ENCODE peak calls at places on chromosomes 12 and 14, in four cellular contexts. One of them, this sample, is unnamed.
A peak's percentile ranks its signal among the peaks of the same experiment; 100 is the strongest.

GRCh38 chr14:69708586-69709169 is 58.3 kb upstream of the SRSF5 start:
- DNase-seq in AG10803: no peak
- DNase-seq in natural killer cell: no peak
- DNase-seq in MCF 10A: peak; percentile 19
- DNase-seq in this sample: no peak

GRCh38 chr12:96902076-96902475 is 5.0 kb upstream of the NEDD1 start:
- DNase-seq in AG10803: no peak
- DNase-seq in MCF 10A: no peak
- DNase-seq in natural killer cell: no peak
- DNase-seq in this sample: no peak

GRCh38 chr14:68884031-68885030 is 91.5 kb upstream of the ZFP36L1 start:
- DNase-seq in natural killer cell: no peak
- DNase-seq in AG10803: peak; percentile 86
- DNase-seq in MCF 10A: peak; percentile 95
- DNase-seq in this sample: no peak

GRCh38 chr12:39646963-39647362 is 27.4 kb upstream of the ABCD2 start:
- DNase-seq in AG10803: peak; percentile 0
- DNase-seq in MCF 10A: peak; percentile 36
- DNase-seq in natural killer cell: no peak
- DNase-seq in this sample: no peak

GRCh38 chr12:10409387-10409786 is at the start of gene KLRC4:
- DNase-seq in natural killer cell: no peak
- DNase-seq in AG10803: peak; percentile 1
- DNase-seq in MCF 10A: no peak
- DNase-seq in this sample: no peak

GRCh38 chr14:21535545-21536394 is 9.6 kb upstream of the SALL2 start:
- DNase-seq in AG10803: no peak
- DNase-seq in natural killer cell: no peak
- DNase-seq in MCF 10A: no peak
- DNase-seq in this sample: no peak

GRCh38 chr14:96117997-96118790 is 79.0 kb downstream of the C14orf132 start:
- DNase-seq in AG10803: no peak
- DNase-seq in natural killer cell: no peak
- DNase-seq in MCF 10A: no peak
- DNase-seq in this sample: no peak

GRCh38 chr12:105507311-105508035 is 177.0 kb downstream of the C12orf75 start:
- DNase-seq in natural killer cell: no peak
- DNase-seq in AG10803: peak; percentile 45
- DNase-seq in MCF 10A: no peak
- DNase-seq in this sample: no peak

GRCh38 chr14:51396222-51396815 is 156.3 kb downstream of the TMX1 start:
- DNase-seq in AG10803: peak; percentile 100
- DNase-seq in natural killer cell: no peak
- DNase-seq in MCF 10A: peak; percentile 83
- DNase-seq in this sample: no peak

GRCh38 chr12:110796952-110797351 is 49.8 kb upstream of the CCDC63 start:
- DNase-seq in AG10803: no peak
- DNase-seq in MCF 10A: peak; percentile 58
- DNase-seq in natural killer cell: no peak
- DNase-seq in this sample: no peak

GRCh38 chr14:32201196-32201815 is 539 bp upstream of the RNU6-7 start:
- DNase-seq in MCF 10A: peak; percentile 88
- DNase-seq in AG10803: peak; percentile 41
- DNase-seq in natural killer cell: peak; percentile 39
- DNase-seq in this sample: no peak

GRCh38 chr12:107169200-107169599 is 75.9 kb upstream of the CRY1 start:
- DNase-seq in natural killer cell: no peak
- DNase-seq in AG10803: no peak
- DNase-seq in MCF 10A: peak; percentile 68
- DNase-seq in this sample: no peak

GRCh38 chr12:132260721-132261120 is 68.7 kb downstream of the GALNT9 start:
- DNase-seq in MCF 10A: no peak
- DNase-seq in AG10803: no peak
- DNase-seq in natural killer cell: no peak
- DNase-seq in this sample: no peak

GRCh38 chr12:1496162-1496925 is 98.0 kb downstream of the FBXL14 start:
- DNase-seq in MCF 10A: peak; percentile 17
- DNase-seq in AG10803: peak; percentile 89
- DNase-seq in natural killer cell: no peak
- DNase-seq in this sample: no peak

GRCh38 chr12:7017870-7018349 is 366 bp downstream of the LPCAT3 start:
- DNase-seq in AG10803: no peak
- DNase-seq in MCF 10A: no peak
- DNase-seq in natural killer cell: no peak
- DNase-seq in this sample: peak; percentile 47

GRCh38 chr12:11886339-11886738 is 184.4 kb upstream of the BCL2L14 start:
- DNase-seq in AG10803: no peak
- DNase-seq in MCF 10A: peak; percentile 63
- DNase-seq in natural killer cell: no peak
- DNase-seq in this sample: no peak

GRCh38 chr14:73662439-73663056 is 17.8 kb downstream of the DNAL1 start:
- DNase-seq in MCF 10A: peak; percentile 93
- DNase-seq in natural killer cell: no peak
- DNase-seq in AG10803: peak; percentile 94
- DNase-seq in this sample: no peak

GRCh38 chr12:132321321-132322118 is 7.9 kb downstream of the GALNT9 start:
- DNase-seq in natural killer cell: no peak
- DNase-seq in MCF 10A: no peak
- DNase-seq in AG10803: no peak
- DNase-seq in this sample: no peak

GRCh38 chr12:26492406-26492805 is 297.0 kb downstream of the SSPN start:
- DNase-seq in MCF 10A: no peak
- DNase-seq in AG10803: no peak
- DNase-seq in natural killer cell: no peak
- DNase-seq in this sample: no peak

GRCh38 chr14:101781240-101782061 is 19.9 kb downstream of the PPP2R5C start:
- DNase-seq in natural killer cell: no peak
- DNase-seq in AG10803: no peak
- DNase-seq in MCF 10A: no peak
- DNase-seq in this sample: no peak

GRCh38 chr14:54106802-54107377 is 150.3 kb upstream of the BMP4 start:
- DNase-seq in MCF 10A: peak; percentile 21
- DNase-seq in natural killer cell: no peak
- DNase-seq in AG10803: peak; percentile 60
- DNase-seq in this sample: no peak

GRCh38 chr12:54393350-54393655 is 8.8 kb upstream of the ZNF385A start:
- DNase-seq in MCF 10A: no peak
- DNase-seq in AG10803: no peak
- DNase-seq in natural killer cell: no peak
- DNase-seq in this sample: no peak

GRCh38 chr12:95802482-95803264 is 12.1 kb upstream of the NTN4 start:
- DNase-seq in natural killer cell: no peak
- DNase-seq in MCF 10A: peak; percentile 89
- DNase-seq in AG10803: peak; percentile 88
- DNase-seq in this sample: no peak

GRCh38 chr12:108313609-108314331 is 25.3 kb downstream of the CMKLR1 start:
- DNase-seq in natural killer cell: peak; percentile 54
- DNase-seq in AG10803: no peak
- DNase-seq in MCF 10A: no peak
- DNase-seq in this sample: peak; percentile 84

GRCh38 chr12:110661337-110661972 is 27.5 kb downstream of the HVCN1 start:
- DNase-seq in AG10803: no peak
- DNase-seq in natural killer cell: peak; percentile 72
- DNase-seq in MCF 10A: no peak
- DNase-seq in this sample: no peak

GRCh38 chr12:108495054-108495453 is 20.0 kb upstream of the FICD start:
- DNase-seq in AG10803: no peak
- DNase-seq in MCF 10A: peak; percentile 66
- DNase-seq in natural killer cell: peak; percentile 41
- DNase-seq in this sample: no peak

GRCh38 chr12:124675881-124676688 is 108.7 kb upstream of the NCOR2 start:
- DNase-seq in MCF 10A: no peak
- DNase-seq in AG10803: peak; percentile 73
- DNase-seq in natural killer cell: no peak
- DNase-seq in this sample: peak; percentile 85

GRCh38 chr14:76776306-76777251 is 15.3 kb downstream of the VASH1 start:
- DNase-seq in natural killer cell: no peak
- DNase-seq in AG10803: no peak
- DNase-seq in MCF 10A: no peak
- DNase-seq in this sample: no peak

GRCh38 chr14:103052407-103052806 is 4.9 kb downstream of the CDC42BPB start:
- DNase-seq in AG10803: no peak
- DNase-seq in MCF 10A: no peak
- DNase-seq in natural killer cell: no peak
- DNase-seq in this sample: peak; percentile 41

GRCh38 chr12:116455540-116456306 is 103.5 kb upstream of the MAP1LC3B2 start:
- DNase-seq in AG10803: peak; percentile 96
- DNase-seq in natural killer cell: no peak
- DNase-seq in MCF 10A: peak; percentile 83
- DNase-seq in this sample: peak; percentile 85

GRCh38 chr12:97181571-97182265 is 274.7 kb downstream of the NEDD1 start:
- DNase-seq in AG10803: no peak
- DNase-seq in natural killer cell: no peak
- DNase-seq in MCF 10A: no peak
- DNase-seq in this sample: no peak

GRCh38 chr14:50045039-50045711 is 71.2 kb downstream of the VCPKMT start:
- DNase-seq in MCF 10A: peak; percentile 51
- DNase-seq in AG10803: peak; percentile 82
- DNase-seq in natural killer cell: peak; percentile 65
- DNase-seq in this sample: peak; percentile 94

GRCh38 chr14:52700701-52701172 is 5.4 kb upstream of the ERO1A start:
- DNase-seq in natural killer cell: no peak
- DNase-seq in MCF 10A: peak; percentile 55
- DNase-seq in AG10803: no peak
- DNase-seq in this sample: no peak

GRCh38 chr12:32698285-32698684 is 19.2 kb downstream of the DNM1L start:
- DNase-seq in natural killer cell: no peak
- DNase-seq in MCF 10A: no peak
- DNase-seq in AG10803: no peak
- DNase-seq in this sample: no peak

GRCh38 chr14:93023039-93023438 is 92.7 kb downstream of the ITPK1 start:
- DNase-seq in MCF 10A: no peak
- DNase-seq in natural killer cell: no peak
- DNase-seq in AG10803: no peak
- DNase-seq in this sample: no peak

GRCh38 chr14:66137076-66137475 is 349.1 kb upstream of the CCDC196 start:
- DNase-seq in AG10803: no peak
- DNase-seq in MCF 10A: no peak
- DNase-seq in natural killer cell: no peak
- DNase-seq in this sample: no peak

GRCh38 chr14:100022772-100023451 is 42.3 kb upstream of the EVL start:
- DNase-seq in AG10803: peak; percentile 91
- DNase-seq in natural killer cell: no peak
- DNase-seq in MCF 10A: no peak
- DNase-seq in this sample: no peak

GRCh38 chr14:35826218-35826951 is at the start of gene BRMS1L:
- DNase-seq in MCF 10A: peak; percentile 98
- DNase-seq in AG10803: peak; percentile 99
- DNase-seq in natural killer cell: peak; percentile 91
- DNase-seq in this sample: peak; percentile 97
- TF ChIP-seq CTCF in MCF 10A: no peak
- TF ChIP-seq CTCF in AG10803: no peak
- TF ChIP-seq CTCF in natural killer cell: no peak
- TF ChIP-seq CTCF in this sample: no peak

DNA sequence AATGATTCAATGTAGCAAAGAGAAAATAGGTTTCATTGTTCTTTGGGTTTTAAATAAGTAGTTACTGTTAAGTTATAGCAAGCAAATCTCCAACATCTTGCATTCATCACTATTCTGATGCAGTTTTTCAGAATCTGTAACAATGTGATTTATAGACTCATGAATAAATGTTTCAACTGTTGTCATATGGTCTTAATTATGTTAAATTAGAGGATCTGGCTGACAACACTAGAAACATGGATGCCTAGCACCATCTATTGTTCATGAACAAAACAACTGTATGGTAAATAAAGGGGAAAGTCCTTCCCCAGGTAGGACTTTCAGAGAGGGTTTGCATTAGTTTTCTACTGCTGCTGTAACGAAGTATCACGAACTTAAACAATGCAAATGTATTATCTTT is 167.9 kb downstream of the BCAT1 start:
- DNase-seq in natural killer cell: no peak
- DNase-seq in AG10803: peak; percentile 50
- DNase-seq in MCF 10A: no peak
- DNase-seq in this sample: no peak
- TF ChIP-seq CTCF in natural killer cell: no peak
- TF ChIP-seq CTCF in AG10803: peak; percentile 40
- TF ChIP-seq CTCF in MCF 10A: peak; percentile 25
- TF ChIP-seq CTCF in this sample: no peak

GRCh38 chr14:64970776-64971451 is 1.2 kb downstream of the RAB15 start:
- DNase-seq in AG10803: peak; percentile 31
- DNase-seq in MCF 10A: no peak
- DNase-seq in natural killer cell: no peak
- DNase-seq in this sample: no peak

GRCh38 chr14:64968167-64968566 is 4.0 kb downstream of the RAB15 start:
- DNase-seq in natural killer cell: no peak
- DNase-seq in AG10803: no peak
- DNase-seq in MCF 10A: no peak
- DNase-seq in this sample: no peak

GRCh38 chr14:64970041-64970440 is 2.1 kb downstream of the RAB15 start:
- DNase-seq in natural killer cell: no peak
- DNase-seq in MCF 10A: no peak
- DNase-seq in AG10803: no peak
- DNase-seq in this sample: no peak

GRCh38 chr14:64966976-64967375 is 5.2 kb downstream of the RAB15 start:
- DNase-seq in MCF 10A: no peak
- DNase-seq in AG10803: no peak
- DNase-seq in natural killer cell: no peak
- DNase-seq in this sample: no peak

GRCh38 chr14:64968651-64969050 is 3.5 kb downstream of the RAB15 start:
- DNase-seq in AG10803: no peak
- DNase-seq in natural killer cell: no peak
- DNase-seq in MCF 10A: no peak
- DNase-seq in this sample: no peak
- TF ChIP-seq CTCF in AG10803: no peak
- TF ChIP-seq CTCF in natural killer cell: no peak
- TF ChIP-seq CTCF in MCF 10A: no peak
- TF ChIP-seq CTCF in this sample: no peak

GRCh38 chr12:18361431-18361830 is 100.1 kb downstream of the PIK3C2G start:
- DNase-seq in natural killer cell: no peak
- DNase-seq in AG10803: peak; percentile 4
- DNase-seq in MCF 10A: no peak
- DNase-seq in this sample: no peak
- TF ChIP-seq CTCF in natural killer cell: no peak
- TF ChIP-seq CTCF in AG10803: peak; percentile 4
- TF ChIP-seq CTCF in MCF 10A: no peak
- TF ChIP-seq CTCF in this sample: no peak

GRCh38 chr12:88947486-88948043 is 367.3 kb upstream of the KITLG start:
- DNase-seq in MCF 10A: no peak
- DNase-seq in AG10803: no peak
- DNase-seq in natural killer cell: no peak
- DNase-seq in this sample: no peak
- TF ChIP-seq CTCF in MCF 10A: no peak
- TF ChIP-seq CTCF in AG10803: peak; percentile 14
- TF ChIP-seq CTCF in natural killer cell: no peak
- TF ChIP-seq CTCF in this sample: no peak

GRCh38 chr12:126617312-126617711 is 1552.1 kb downstream of the AACS start:
- DNase-seq in AG10803: no peak
- DNase-seq in natural killer cell: no peak
- DNase-seq in MCF 10A: peak; percentile 62
- DNase-seq in this sample: no peak
- TF ChIP-seq CTCF in AG10803: peak; percentile 21
- TF ChIP-seq CTCF in natural killer cell: no peak
- TF ChIP-seq CTCF in MCF 10A: peak; percentile 78
- TF ChIP-seq CTCF in this sample: no peak